ENCODE peak calls at places on chromosomes 11 and 22, in six cellular contexts. T is effector CD4-positive, alpha-beta T cell; P is fibroblast of mammary gland; F is progenitor cell of endocrine pancreas; D is GM04503; Z is CD4-positive, CD25-positive, alpha-beta regulatory T cell. S is an unnamed sample.

GRCh38 chr22:23251445-23252093 is 71.3 kb downstream of the BCR start:
- DNase-seq in T (no peak), P (peak), F (no peak), D (no peak), Z (peak), S (no peak)

GRCh38 chr11:28981331-28981865 is 873.2 kb downstream of the METTL15 start:
- DNase-seq in T (no peak), P (no peak), F (no peak), D (no peak), Z (no peak), S (no peak)

GRCh38 chr22:42918500-42918899 is 61.4 kb upstream of the ARFGAP3 start:
- DNase-seq in T (no peak), P (no peak), F (no peak), D (no peak), Z (no peak), S (peak)

GRCh38 chr22:32622004-32622761 is 147.6 kb downstream of the FBXO7 start:
- DNase-seq in T (no peak), P (peak), F (peak), D (peak), Z (no peak), S (no peak)

GRCh38 chr11:103829596-103829995 is 206.8 kb upstream of the DDI1 start:
- DNase-seq in T (no peak), P (no peak), F (no peak), D (no peak), Z (no peak), S (no peak)

GRCh38 chr11:13535819-13536218 is 40.0 kb upstream of the PTH start:
- DNase-seq in T (no peak), P (no peak), F (no peak), D (no peak), Z (no peak), S (peak)

GRCh38 chr11:87722756-87723599 is 452.3 kb downstream of the RAB38 start:
- DNase-seq in T (no peak), P (peak), F (no peak), D (no peak), Z (peak), S (no peak)

GRCh38 chr22:30325724-30326703 is 727 bp downstream of the TBC1D10A start:
- DNase-seq in T (no peak), P (no peak), F (peak), D (no peak), Z (no peak), S (peak)

GRCh38 chr22:30186048-30186447 is 60.5 kb downstream of the LIF start:
- DNase-seq in T (no peak), P (no peak), F (no peak), D (no peak), Z (no peak), S (no peak)

GRCh38 chr11:83047515-83048225 is 24.0 kb downstream of the RAB30 start:
- DNase-seq in T (no peak), P (no peak), F (no peak), D (no peak), Z (no peak), S (no peak)

GRCh38 chr11:95358516-95359322 is 127.7 kb upstream of the SESN3 start:
- DNase-seq in T (no peak), P (no peak), F (no peak), D (no peak), Z (no peak), S (peak)

GRCh38 chr22:50061141-50061823 is 3.2 kb upstream of the TTLL8 start:
- DNase-seq in T (no peak), P (no peak), F (no peak), D (no peak), Z (no peak), S (no peak)